ENCODE peak calls at places on chromosomes 5 and 9, in nine cellular contexts. V is neural progenitor cell, T is HCT116, J is GM23338, R is SK-N-SH, S is OCI-LY7, P is PC-3, B is GM23248, E is MM.1S. U is an unnamed sample.

GRCh38 chr9:136527721-136528710 is 17.8 kb downstream of the NOTCH1 start:
- DNase-seq in E (no peak), J (no peak), P (no peak), S (no peak), B (peak; percentile 60), V (peak; percentile 43), R (peak; percentile 86), T (no peak), U (peak; percentile 63)

GRCh38 chr5:1204693-1205242 is 3.4 kb downstream of the SLC6A19 start:
- DNase-seq in R (peak; percentile 76), T (peak; percentile 6), B (peak; percentile 56), E (no peak), V (peak; percentile 80), J (peak; percentile 69), P (peak; percentile 44), S (peak; percentile 6), U (peak; percentile 88)

GRCh38 chr9:137781906-137782585 is 95.5 kb upstream of the CACNA1B start:
- DNase-seq in P (no peak), T (no peak), J (no peak), E (no peak), B (no peak), V (no peak), S (no peak), R (no peak), U (no peak)

GRCh38 chr5:168796840-168797548 is 217.8 kb upstream of the PANK3 start:
- DNase-seq in V (peak; percentile 23), R (no peak), J (no peak), S (no peak), P (no peak), E (no peak), T (no peak), B (no peak), U (no peak)

GRCh38 chr5:1255081-1255561 is 29.9 kb downstream of the SLC6A18 start:
- DNase-seq in J (no peak), P (no peak), R (no peak), E (no peak), T (no peak), B (no peak), S (peak; percentile 51), V (no peak), U (no peak)

GRCh38 chr9:90124961-90125360 is 517.7 kb downstream of the DIRAS2 start:
- DNase-seq in S (no peak), B (peak; percentile 31), J (no peak), T (no peak), R (peak; percentile 64), E (no peak), V (no peak), P (no peak), U (no peak)

GRCh38 chr5:17918373-17919104 is 284.3 kb downstream of the TAF11L14 start:
- DNase-seq in S (no peak), R (no peak), E (no peak), J (peak; percentile 75), P (no peak), V (peak; percentile 47), T (no peak), B (no peak), U (no peak)

GRCh38 chr5:79547982-79548381 is 34.0 kb upstream of the HOMER1 start:
- DNase-seq in J (no peak), R (no peak), P (peak; percentile 83), V (no peak), B (peak; percentile 19), S (no peak), E (no peak), T (no peak), U (peak; percentile 28)

GRCh38 chr9:21761309-21761901 is 41.0 kb upstream of the MTAP start:
- DNase-seq in R (no peak), V (no peak), T (no peak), E (peak; percentile 66), J (no peak), P (no peak), S (no peak), B (peak; percentile 8), U (no peak)

GRCh38 chr9:129867138-129868032 is 32.1 kb downstream of the USP20 start:
- DNase-seq in S (no peak), E (no peak), R (no peak), V (no peak), B (no peak), J (peak; percentile 42), P (no peak), T (no peak), U (no peak)

GRCh38 chr5:14503681-14504331 is 77.8 kb upstream of the OTULINL start:
- DNase-seq in S (no peak), R (no peak), V (no peak), B (no peak), P (no peak), E (no peak), T (no peak), J (no peak), U (no peak)

GRCh38 chr9:105405514-105406131 is 42.2 kb upstream of the FSD1L start:
- DNase-seq in V (peak; percentile 25), P (no peak), B (peak; percentile 16), E (peak; percentile 45), S (peak; percentile 71), J (no peak), T (no peak), R (no peak), U (no peak)

GRCh38 chr9:77977210-77977611 is 54.4 kb downstream of the GNAQ start:
- DNase-seq in S (peak; percentile 34), R (peak; percentile 25), E (peak; percentile 27), T (peak; percentile 21), V (peak; percentile 39), J (peak; percentile 85), B (peak; percentile 79), P (no peak), U (peak; percentile 32)

GRCh38 chr9:124008307-124008854 is 3.2 kb upstream of the LHX2 start:
- DNase-seq in R (peak; percentile 54), T (peak; percentile 10), B (no peak), P (peak; percentile 28), E (no peak), S (no peak), J (peak; percentile 76), V (peak; percentile 91), U (no peak)

GRCh38 chr9:134329886-134330285 is 3.6 kb downstream of the RXRA start:
- DNase-seq in R (no peak), B (peak; percentile 52), P (no peak), J (no peak), S (no peak), T (no peak), V (no peak), E (no peak), U (no peak)

GRCh38 chr5:172151661-172152210 is 36.3 kb downstream of the STK10 start:
- DNase-seq in B (no peak), V (no peak), J (no peak), S (no peak), E (no peak), T (no peak), P (no peak), R (no peak), U (no peak)

GRCh38 chr5:12522116-12522515 is 617.9 kb upstream of the CTNND2 start:
- DNase-seq in V (no peak), J (no peak), R (no peak), P (peak; percentile 87), T (no peak), B (no peak), S (no peak), E (no peak), U (no peak)

GRCh38 chr5:142828797-142829535 is 58.8 kb downstream of the ARHGAP26 start:
- DNase-seq in R (no peak), E (no peak), B (no peak), S (no peak), P (no peak), J (no peak), T (no peak), V (no peak), U (no peak)

GRCh38 chr5:83368317-83368716 is 103.2 kb upstream of the VCAN start:
- DNase-seq in S (no peak), B (peak; percentile 93), R (no peak), V (no peak), T (peak; percentile 26), E (no peak), J (no peak), P (peak; percentile 92), U (no peak)

DNA sequence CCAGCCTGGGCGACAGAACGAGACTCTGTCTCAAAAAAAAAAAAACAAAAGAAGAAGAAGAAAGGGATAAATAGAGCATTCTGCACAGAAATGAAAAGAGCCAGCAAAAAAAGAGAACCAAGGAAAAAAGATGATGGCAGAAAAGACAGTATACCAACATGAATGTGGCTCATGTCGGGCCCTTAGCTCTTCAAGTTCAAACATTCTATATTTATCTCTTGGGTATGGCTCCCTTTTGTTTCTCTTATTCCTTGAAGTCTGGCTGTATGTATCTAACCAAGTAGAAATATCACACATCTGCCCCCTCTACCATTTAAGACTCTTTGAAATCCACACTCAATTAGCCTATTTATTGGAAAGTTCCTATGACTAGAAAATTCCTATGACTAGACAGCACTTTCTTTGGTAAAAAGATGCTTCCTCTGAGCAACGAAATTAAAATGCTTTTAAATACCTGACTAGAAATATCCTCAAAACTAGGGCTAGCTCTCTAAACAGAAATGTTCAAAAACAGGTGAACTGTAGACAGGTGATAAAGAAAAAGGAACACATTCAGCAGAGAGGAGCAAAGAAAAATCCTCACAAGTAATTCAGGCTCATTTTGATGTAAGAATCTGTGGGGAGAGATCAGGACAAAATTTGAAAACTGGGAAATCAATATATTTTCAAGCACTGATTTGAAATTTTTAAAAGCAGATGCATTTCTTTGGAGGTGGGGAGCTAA is 2.6 kb downstream of the SELENOP start:
- DNase-seq in J (no peak), V (no peak), B (no peak), T (no peak), P (no peak), S (no peak), R (no peak), E (no peak), U (no peak)
- TF ChIP-seq EZH2phosphoT487 in J (no peak), V (no peak), B (no peak), T (no peak), P (no peak), S (no peak), R (no peak), E (no peak), U (no peak)

GRCh38 chr9:83218411-83219090 is 155.6 kb upstream of the RASEF start:
- DNase-seq in T (no peak), B (no peak), R (no peak), V (no peak), S (no peak), J (no peak), P (no peak), E (no peak), U (no peak)
- H3K4me3 ChIP-seq in T (no peak overlapping the region), B (peak overlapping the region; percentile 89), R (peak overlapping the region; percentile 83), V (no peak overlapping the region), S (no peak overlapping the region), J (peak overlapping the region; percentile 71), P (no peak overlapping the region), E (no peak overlapping the region), U (peak overlapping the region; percentile 76)

GRCh38 chr5:42591026-42591425 is 165.6 kb upstream of the CCDC152 start:
- DNase-seq in E (no peak), T (no peak), S (no peak), P (no peak), B (no peak), V (no peak), J (no peak), R (no peak), U (peak; percentile 57)
- H3K27ac ChIP-seq in E (no peak overlapping the region), T (no peak overlapping the region), S (no peak overlapping the region), P (no peak overlapping the region), B (no peak overlapping the region), V (no peak overlapping the region), J (no peak overlapping the region), R (no peak overlapping the region), U (peak overlapping the region; percentile 46)

DNA sequence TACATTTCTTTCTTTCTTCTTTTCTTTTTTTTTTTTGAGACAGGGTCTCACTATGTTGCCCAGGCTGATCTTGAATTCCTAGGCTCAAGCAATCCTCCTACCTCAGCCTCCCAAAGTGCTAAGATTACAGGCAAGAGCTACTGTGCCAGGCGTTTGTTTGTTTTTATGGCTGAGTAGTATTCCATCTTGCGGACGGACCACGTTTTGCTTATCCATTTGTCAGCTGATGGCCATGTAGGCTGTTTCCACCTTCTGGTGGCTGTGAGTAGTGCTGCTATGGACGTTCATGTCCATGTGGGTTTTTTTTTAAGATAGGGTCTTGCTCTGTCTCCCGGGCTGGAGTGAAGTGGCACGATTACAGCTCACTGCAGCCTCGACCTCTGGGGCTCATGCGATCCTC is 2.5 kb downstream of the DOK3 start:
- DNase-seq in P (peak; percentile 27), J (peak; percentile 55), V (no peak), R (no peak), E (no peak), B (peak; percentile 42), T (no peak), S (peak; percentile 61), U (no peak)
- TF ChIP-seq EZH2phosphoT487 in P (no peak), J (no peak), V (no peak), R (no peak), E (no peak), B (no peak), T (no peak), S (no peak), U (no peak)

U was measured in hepatocyte.